ENCODE peak calls at places on chromosomes 16 and 17, in six cellular contexts. Q, M, K, Y, T and P are unnamed samples.

GRCh38 chr17:8729860-8730259 is 14.8 kb downstream of the CCDC42 start:
- DNase-seq in Q (no peak), M (no peak), K (no peak), Y (no peak), T (no peak), P (no peak)

GRCh38 chr16:1048442-1049112 is 24.0 kb upstream of the SSTR5 start:
- DNase-seq in Q (peak; percentile 9), M (peak; percentile 85), K (peak; percentile 92), Y (peak; percentile 50), T (no peak), P (peak; percentile 85)

GRCh38 chr16:20385844-20386832 is 18.4 kb downstream of the PDILT start:
- DNase-seq in Q (peak; percentile 20), M (peak; percentile 81), K (peak; percentile 84), Y (peak; percentile 3), T (peak; percentile 35), P (peak; percentile 77)

GRCh38 chr16:26118575-26118974 is 426.8 kb downstream of the HS3ST4 start:
- DNase-seq in Q (no peak), M (peak; percentile 38), K (no peak), Y (no peak), T (no peak), P (no peak)

GRCh38 chr16:88983157-88983556 is 6.2 kb upstream of the CBFA2T3 start:
- DNase-seq in Q (no peak), M (no peak), K (peak; percentile 24), Y (no peak), T (no peak), P (no peak)

GRCh38 chr16:68749424-68749823 is 12.3 kb downstream of the CDH1 start:
- DNase-seq in Q (no peak), M (peak; percentile 64), K (no peak), Y (no peak), T (no peak), P (no peak)

GRCh38 chr16:72561-73537 is at the start of gene RHBDF1:
- DNase-seq in Q (no peak), M (peak; percentile 75), K (peak; percentile 89), Y (no peak), T (no peak), P (peak; percentile 78)

GRCh38 chr16:85286970-85287814 is 174.9 kb upstream of the CIBAR2 start:
- DNase-seq in Q (no peak), M (no peak), K (peak; percentile 92), Y (no peak), T (no peak), P (peak; percentile 78)

GRCh38 chr17:57142925-57143324 is 57.9 kb downstream of the AKAP1 start:
- DNase-seq in Q (no peak), M (no peak), K (no peak), Y (no peak), T (no peak), P (no peak)

GRCh38 chr16:27226476-27226875 is 23.1 kb downstream of the KDM8 start:
- DNase-seq in Q (no peak), M (no peak), K (peak; percentile 60), Y (peak; percentile 53), T (no peak), P (peak; percentile 42)

GRCh38 chr17:77527836-77528505 is 387.2 kb downstream of the SEC14L1 start:
- DNase-seq in Q (no peak), M (no peak), K (no peak), Y (no peak), T (no peak), P (no peak)

GRCh38 chr16:71484006-71484893 is 4.9 kb downstream of the ZNF19 start:
- DNase-seq in Q (peak; percentile 82), M (peak; percentile 84), K (peak; percentile 90), Y (peak; percentile 76), T (peak; percentile 63), P (peak; percentile 91)

GRCh38 chr17:41738077-41738800 is 3.8 kb upstream of the HAP1 start:
- DNase-seq in Q (peak; percentile 70), M (peak; percentile 95), K (peak; percentile 92), Y (peak; percentile 59), T (peak; percentile 69), P (peak; percentile 91)